ENCODE peak calls at places on chromosomes 1 and 21, in four cellular contexts. H, K, Q and I are unnamed samples. For H3K27me3, the result is how much of the 10 kb centered on the place peaks cover.

GRCh38 chr1:225642177-225642576 is 10.7 kb downstream of the ENAH start:
- DNase-seq in H (no peak), K (no peak), Q (peak), I (no peak)

GRCh38 chr1:241356519-241357365 is at the start of gene RGS7:
- DNase-seq in H (no peak), K (no peak), Q (peak), I (peak)

GRCh38 chr1:205920159-205920558 is 23.1 kb downstream of the SLC26A9 start:
- DNase-seq in H (no peak), K (no peak), Q (peak), I (no peak)

GRCh38 chr1:200124309-200124708 is 96.8 kb downstream of the NR5A2 start:
- DNase-seq in H (no peak), K (no peak), Q (no peak), I (no peak)

GRCh38 chr1:37153116-37153515 is 118.8 kb upstream of the GRIK3 start:
- DNase-seq in H (no peak), K (no peak), Q (no peak), I (no peak)

GRCh38 chr21:42513151-42513984 is at the start of gene SLC37A1:
- DNase-seq in H (peak), K (peak), Q (peak), I (no peak)

GRCh38 chr21:44255519-44255981 is 6.1 kb downstream of the DNMT3L start:
- DNase-seq in H (no peak), K (no peak), Q (no peak), I (no peak)

GRCh38 chr1:62452951-62453350 is 16.1 kb downstream of the USP1 start:
- DNase-seq in H (no peak), K (no peak), Q (peak), I (peak)

GRCh38 chr1:117967472-117967871 is 37.9 kb downstream of the WDR3 start:
- DNase-seq in H (no peak), K (no peak), Q (peak), I (peak)

GRCh38 chr1:37478890-37479254 is 4.5 kb downstream of the ZC3H12A start:
- DNase-seq in H (no peak), K (no peak), Q (no peak), I (peak)

GRCh38 chr21:8988696-8989095 is 1532.7 kb upstream of the TPTE start:
- DNase-seq in H (no peak), K (no peak), Q (no peak), I (no peak)

GRCh38 chr1:7554343-7555270 is 216.5 kb upstream of the VAMP3 start:
- DNase-seq in H (no peak), K (no peak), Q (no peak), I (no peak)

GRCh38 chr1:98054786-98055185 is 134.0 kb upstream of the DPYD start:
- DNase-seq in H (no peak), K (no peak), Q (no peak), I (no peak)

GRCh38 chr1:186236921-186237320 is 138.1 kb downstream of the TPR start:
- DNase-seq in H (no peak), K (peak), Q (peak), I (peak)

GRCh38 chr1:184190626-184191025 is 139.1 kb downstream of the TSEN15 start:
- DNase-seq in H (no peak), K (no peak), Q (no peak), I (no peak)

GRCh38 chr1:50893466-50893865 is 66.6 kb downstream of the FAF1 start:
- DNase-seq in H (no peak), K (no peak), Q (no peak), I (peak)

GRCh38 chr1:107529511-107530149 is 388.8 kb downstream of the NTNG1 start:
- DNase-seq in H (peak), K (no peak), Q (peak), I (peak)

GRCh38 chr1:242242983-242243382 is 244.1 kb upstream of the MAP1LC3C start:
- DNase-seq in H (no peak), K (no peak), Q (no peak), I (no peak)

GRCh38 chr1:198387587-198387986 is 152.9 kb downstream of the ATP6V1G3 start:
- DNase-seq in H (no peak), K (no peak), Q (no peak), I (no peak)

GRCh38 chr1:35656148-35656862 is 15.0 kb upstream of the PSMB2 start:
- DNase-seq in H (no peak), K (no peak), Q (peak), I (no peak)

GRCh38 chr1:201756411-201756810 is 72.5 kb upstream of the IPO9 start:
- DNase-seq in H (no peak), K (no peak), Q (peak), I (no peak)

GRCh38 chr1:209787551-209787950 is 3.2 kb upstream of the C1orf74 start:
- DNase-seq in H (no peak), K (peak), Q (peak), I (no peak)
- H3K27me3 ChIP-seq in H (under half), K (under half), Q (under half), I (under half)

GRCh38 chr1:12616709-12617373 is 1.2 kb downstream of the DHRS3 start:
- DNase-seq in H (peak), K (no peak), Q (peak), I (peak)
- TF ChIP-seq EZH2 in H (peak), K (no peak), Q (no peak), I (no peak)

GRCh38 chr1:180951186-180951745 is 38.6 kb downstream of the KIAA1614 start:
- DNase-seq in H (no peak), K (no peak), Q (no peak), I (no peak)

GRCh38 chr1:180953291-180953747 is 40.6 kb downstream of the KIAA1614 start:
- DNase-seq in H (no peak), K (peak), Q (peak), I (peak)

GRCh38 chr1:180953791-180954721 is 41.4 kb downstream of the KIAA1614 start:
- DNase-seq in H (no peak), K (peak), Q (peak), I (no peak)

GRCh38 chr1:180951881-180952656 is 39.4 kb downstream of the KIAA1614 start:
- DNase-seq in H (no peak), K (no peak), Q (no peak), I (no peak)

DNA sequence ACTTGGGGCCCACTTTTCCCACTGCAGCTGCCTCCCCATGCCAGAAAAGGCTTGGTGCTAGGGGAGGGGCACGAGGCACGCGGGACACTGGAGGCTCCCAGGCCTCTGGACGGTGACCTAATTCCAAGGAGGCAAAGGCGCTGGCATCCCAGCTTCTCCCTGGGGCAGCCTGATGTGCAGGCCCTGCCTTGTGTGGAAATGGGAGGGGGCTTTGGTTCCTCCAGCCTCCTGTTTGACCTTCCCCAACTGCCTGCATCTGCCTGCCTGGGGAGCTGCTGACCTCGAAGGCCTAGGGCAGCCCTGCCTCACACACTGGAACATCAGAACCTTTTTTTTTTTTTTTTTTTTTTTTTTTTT is 39.9 kb downstream of the KIAA1614 start:
- DNase-seq in H (no peak), K (no peak), Q (no peak), I (no peak)
- H3K27me3 ChIP-seq in H (under half), K (under half), Q (under half), I (under half)

GRCh38 chr1:87130437-87130836 is 198.2 kb upstream of the LMO4 start:
- DNase-seq in H (no peak), K (no peak), Q (no peak), I (no peak)

GRCh38 chr1:87134061-87134460 is 194.6 kb upstream of the LMO4 start:
- DNase-seq in H (no peak), K (no peak), Q (peak), I (no peak)

GRCh38 chr1:87132664-87133000 is 196.0 kb upstream of the LMO4 start:
- DNase-seq in H (no peak), K (no peak), Q (no peak), I (no peak)

GRCh38 chr1:87129606-87130005 is 199.1 kb upstream of the LMO4 start:
- DNase-seq in H (no peak), K (no peak), Q (peak), I (no peak)

DNA sequence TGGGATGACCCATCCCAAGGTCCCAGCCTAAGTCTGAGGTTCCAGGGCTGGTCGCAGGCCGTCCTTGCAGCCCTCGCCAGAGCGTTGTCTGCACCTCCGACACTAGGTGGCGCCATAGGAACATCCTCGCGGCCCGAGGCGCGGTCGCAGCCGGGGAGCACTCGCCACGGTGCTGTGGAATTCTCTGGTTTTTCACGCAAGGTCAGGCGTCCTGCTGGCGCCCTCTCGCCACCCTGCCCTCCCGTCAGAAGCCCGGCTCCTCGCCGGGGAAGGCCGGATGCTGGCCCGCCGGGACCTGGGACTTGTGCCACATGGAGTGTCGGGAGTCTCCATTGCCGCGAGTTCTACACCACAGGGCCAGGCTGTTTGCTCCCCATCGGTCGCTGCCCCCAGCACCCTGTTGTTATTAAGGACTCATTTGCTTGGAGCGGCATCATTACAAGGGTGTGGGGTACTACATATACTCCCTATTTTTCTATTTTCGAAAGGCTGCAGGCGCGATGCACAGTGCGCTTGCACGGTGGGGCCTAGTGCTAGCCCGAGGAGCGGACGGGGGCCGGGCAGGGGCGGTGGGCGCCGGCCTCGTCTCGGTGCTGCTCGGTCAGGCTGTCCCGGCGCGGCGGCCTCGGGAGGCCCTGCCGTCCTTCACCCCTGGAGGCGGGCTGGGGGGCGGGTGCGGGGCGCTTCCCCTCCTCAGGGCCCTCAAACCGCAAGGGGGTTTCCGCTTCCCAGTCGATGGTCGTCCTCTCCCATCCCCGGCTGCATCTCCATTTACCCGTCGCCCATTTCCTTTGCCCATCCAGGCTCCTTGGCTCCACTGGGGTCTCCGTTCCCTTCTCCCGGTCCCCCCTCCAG is 196.6 kb upstream of the LMO4 start:
- DNase-seq in H (peak), K (peak), Q (peak), I (peak)
- TF ChIP-seq EZH2 in H (no peak), K (no peak), Q (no peak), I (no peak)

DNA sequence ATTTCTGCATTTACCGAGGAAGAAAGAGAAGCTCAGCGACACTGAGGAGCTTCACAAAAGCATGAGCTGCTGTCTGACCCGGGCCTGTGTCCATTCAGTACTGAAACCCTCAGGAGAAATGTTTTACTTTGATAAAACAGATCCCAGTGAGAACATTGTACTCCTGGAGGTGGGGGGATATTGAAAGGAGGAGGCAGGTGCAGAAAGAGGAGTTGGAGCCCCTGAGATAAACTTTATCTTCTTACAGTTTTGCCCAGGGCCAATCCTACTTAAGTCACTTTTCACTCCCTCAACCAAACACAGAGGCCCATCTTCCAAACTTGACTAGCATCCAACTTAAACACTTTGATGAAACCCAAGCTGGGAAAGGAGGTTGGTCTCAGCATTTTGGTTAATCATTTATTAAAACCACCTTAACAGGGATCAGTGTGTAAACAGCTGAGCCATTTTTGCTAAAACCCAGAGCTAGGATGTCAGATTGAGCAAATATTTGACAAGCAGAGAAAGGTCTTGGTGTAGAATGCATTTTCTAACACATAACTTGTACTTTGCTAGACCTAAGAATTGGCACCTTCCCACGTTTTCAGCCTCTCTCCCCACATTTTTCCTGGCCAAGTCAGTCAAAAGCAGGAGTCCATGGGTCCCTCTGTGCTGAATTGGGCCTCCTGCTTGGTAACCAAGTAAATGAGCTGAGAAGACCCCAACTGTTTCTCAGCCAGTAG is 32.5 kb upstream of the SARS1 start:
- DNase-seq in H (no peak), K (no peak), Q (peak), I (no peak)
- H3K27me3 ChIP-seq in H (under half), K (under half), Q (under half), I (under half)

GRCh38 chr1:177163844-177164379 is 600 bp downstream of the ASTN1 start:
- DNase-seq in H (no peak), K (no peak), Q (no peak), I (no peak)
- TF ChIP-seq EZH2 in H (no peak), K (no peak), Q (no peak), I (peak)

GRCh38 chr1:148357037-148357436 is 126.1 kb downstream of the PPIAL4G start:
- DNase-seq in H (no peak), K (no peak), Q (no peak), I (no peak)

GRCh38 chr1:148354284-148354869 is 128.7 kb downstream of the PPIAL4G start:
- DNase-seq in H (no peak), K (no peak), Q (no peak), I (no peak)

GRCh38 chr1:148355976-148356375 is 127.1 kb downstream of the PPIAL4G start:
- DNase-seq in H (no peak), K (no peak), Q (peak), I (no peak)

GRCh38 chr1:148353461-148354283 is 129.4 kb downstream of the PPIAL4G start:
- DNase-seq in H (no peak), K (peak), Q (peak), I (peak)

DNA sequence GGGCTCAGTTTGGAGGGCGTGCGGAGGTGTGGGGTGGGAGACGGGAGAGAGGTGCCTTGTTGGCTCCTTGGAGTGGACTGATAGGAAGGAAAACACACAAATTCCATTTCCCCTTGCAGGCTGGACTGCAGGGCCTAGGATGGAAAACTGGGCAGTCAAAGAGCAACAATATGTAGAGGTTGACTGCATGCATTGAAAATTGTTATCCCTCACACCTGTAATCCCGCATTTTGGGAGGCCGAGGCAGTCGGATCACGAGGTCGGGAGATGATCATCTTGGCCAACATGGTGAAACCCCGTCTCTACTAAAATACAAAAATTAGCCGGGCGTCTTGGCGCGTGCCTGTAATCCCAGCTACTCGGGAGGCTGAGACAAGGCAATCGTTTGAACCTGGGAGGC is 128.2 kb downstream of the PPIAL4G start:
- DNase-seq in H (no peak), K (no peak), Q (no peak), I (no peak)
- H3K27me3 ChIP-seq in H (under half), K (under half), Q (under half), I (under half)

GRCh38 chr1:2115922-2116341 is 65.7 kb downstream of the PRKCZ start:
- DNase-seq in H (no peak), K (no peak), Q (no peak), I (no peak)
- TF ChIP-seq EZH2 in H (no peak), K (no peak), Q (no peak), I (no peak)